ENCODE peak calls at places on chromosome 3, in seven cellular contexts. O is stimulated activated CD4-positive, alpha-beta T cell treated with anti-CD3 and anti-CD28 coated beads, Interleukin-4, amount 100 ng/mL, for 48 hours; V is stomach; K is vagina; E is CD8-positive, alpha-beta memory T cell; U is T-helper 9 cell; H is MCF 10A. N is an unnamed sample.

GRCh38 chr3:59163953-59164352 is 114.1 kb upstream of the CFAP20DC start:
- DNase-seq in V (no peak), H (no peak), E (no peak), K (no peak), O (no peak), U (no peak), N (no peak)

GRCh38 chr3:18840535-18841137 is 307.7 kb upstream of the KCNH8 start:
- DNase-seq in V (no peak), K (no peak), U (no peak), O (no peak), H (no peak), E (no peak), N (no peak)

GRCh38 chr3:111152506-111152905 is 80.9 kb downstream of the NECTIN3 start:
- DNase-seq in V (no peak), E (no peak), U (no peak), K (no peak), O (no peak), H (peak), N (no peak)

GRCh38 chr3:171959532-171960044 is 79.8 kb upstream of the FNDC3B start:
- DNase-seq in U (no peak), H (no peak), E (no peak), O (peak), K (no peak), V (no peak), N (no peak)

GRCh38 chr3:95048564-95048963 is 985.7 kb downstream of the NSUN3 start:
- DNase-seq in H (no peak), V (no peak), E (no peak), U (no peak), K (no peak), O (no peak), N (no peak)

GRCh38 chr3:72322264-72322976 is 525.8 kb downstream of the SHQ1 start:
- DNase-seq in V (no peak), U (no peak), H (no peak), K (no peak), E (no peak), O (no peak), N (no peak)

GRCh38 chr3:58236527-58237237 is 910 bp upstream of the ABHD6 start:
- DNase-seq in O (no peak), H (no peak), K (no peak), U (no peak), V (no peak), E (no peak), N (no peak)

GRCh38 chr3:26350853-26351252 is 271.7 kb upstream of the LRRC3B start:
- DNase-seq in U (no peak), H (peak), V (no peak), K (no peak), O (no peak), E (no peak), N (no peak)

GRCh38 chr3:46913644-46914043 is 36.1 kb downstream of the PTH1R start:
- DNase-seq in V (no peak), U (no peak), E (no peak), O (no peak), K (no peak), H (peak), N (no peak)

GRCh38 chr3:19702416-19703078 is 231.5 kb downstream of the EFHB start:
- DNase-seq in E (no peak), O (no peak), K (no peak), U (no peak), V (no peak), H (no peak), N (no peak)

GRCh38 chr3:21062724-21063436 is 688.1 kb downstream of the ZNF385D start:
- DNase-seq in U (no peak), K (no peak), H (no peak), V (no peak), E (no peak), O (no peak), N (no peak)

GRCh38 chr3:107953707-107954106 is 137.1 kb downstream of the CD47 start:
- DNase-seq in K (no peak), U (no peak), V (no peak), O (no peak), H (no peak), E (no peak), N (no peak)

GRCh38 chr3:48847586-48848423 is at the start of gene PRKAR2A:
- DNase-seq in K (no peak), U (peak), O (peak), E (peak), H (peak), V (peak), N (peak)

GRCh38 chr3:100277255-100277800 is 16.5 kb downstream of the TBC1D23 start:
- DNase-seq in K (no peak), E (no peak), U (no peak), H (no peak), V (no peak), O (no peak), N (no peak)

GRCh38 chr3:169668081-169668956 is 4.8 kb upstream of the MECOM start:
- DNase-seq in E (no peak), U (no peak), H (peak), V (peak), K (no peak), O (no peak), N (no peak)

GRCh38 chr3:54831091-54831490 is 96.8 kb downstream of the LRTM1 start:
- DNase-seq in E (no peak), H (no peak), K (no peak), U (no peak), V (no peak), O (no peak), N (no peak)

GRCh38 chr3:165502707-165503106 is 306.5 kb upstream of the SLITRK3 start:
- DNase-seq in V (no peak), H (no peak), K (no peak), E (no peak), U (no peak), O (no peak), N (no peak)

GRCh38 chr3:29186982-29187718 is 93.7 kb upstream of the RBMS3 start:
- DNase-seq in U (no peak), H (peak), K (no peak), E (no peak), V (no peak), O (no peak), N (no peak)

GRCh38 chr3:179000144-179000543 is 71.5 kb downstream of the ZMAT3 start:
- DNase-seq in K (no peak), O (no peak), V (no peak), U (no peak), E (no peak), H (no peak), N (no peak)

N was measured in effector memory CD4-positive, alpha-beta T cell.